ENCODE peak calls at places on chromosomes 4 and X, in ten cellular contexts. J is NCI-H2171 treated with DMSO at 0.1 percent for 48 hours, M is uterus, Z is Karpas-422, F is SK-N-SH, X is body of pancreas, R is HFF-Myc, G is cardiac fibroblast, K is mucosa of descending colon, I is T-cell. Q is an unnamed sample.

GRCh38 chr4:54961357-54961975 is 163.9 kb downstream of the KDR start:
- DNase-seq in J (peak; percentile 37), M (no peak), Z (peak; percentile 77), F (peak; percentile 42), X (no peak), R (peak; percentile 6), G (peak; percentile 65), K (no peak), I (no peak), Q (peak; percentile 43)

GRCh38 chrX:117992324-117992723 is 124.3 kb downstream of the KLHL13 start:
- DNase-seq in J (no peak), M (no peak), Z (no peak), F (no peak), X (no peak), R (no peak), G (no peak), K (no peak), I (no peak), Q (no peak)

GRCh38 chr4:95510145-95510544 is 38.6 kb downstream of the UNC5C start:
- DNase-seq in J (no peak), M (no peak), Z (peak; percentile 53), F (no peak), X (no peak), R (no peak), G (peak; percentile 72), K (no peak), I (no peak), Q (no peak)

GRCh38 chr4:129146639-129147038 is 50.7 kb downstream of the C4orf33 start:
- DNase-seq in J (no peak), M (no peak), Z (peak; percentile 91), F (peak; percentile 9), X (no peak), R (no peak), G (no peak), K (no peak), I (no peak), Q (no peak)

GRCh38 chr4:12949719-12950118 is 534.4 kb downstream of the RAB28 start:
- DNase-seq in J (no peak), M (no peak), Z (no peak), F (no peak), X (no peak), R (no peak), G (no peak), K (no peak), I (no peak), Q (no peak)

GRCh38 chr4:140186651-140187315 is 32.8 kb upstream of the MAML3 start:
- DNase-seq in J (no peak), M (peak; percentile 32), Z (no peak), F (no peak), X (no peak), R (no peak), G (peak; percentile 59), K (peak; percentile 73), I (no peak), Q (no peak)

GRCh38 chrX:74426071-74426470 is 4.8 kb downstream of the SLC16A2 start:
- DNase-seq in J (no peak), M (no peak), Z (peak; percentile 29), F (no peak), X (no peak), R (no peak), G (no peak), K (no peak), I (no peak), Q (no peak)

GRCh38 chr4:95465010-95465409 is 83.8 kb downstream of the UNC5C start:
- DNase-seq in J (no peak), M (no peak), Z (no peak), F (no peak), X (no peak), R (no peak), G (peak; percentile 57), K (no peak), I (no peak), Q (no peak)

GRCh38 chrX:39946822-39947221 is 150.9 kb downstream of the BCOR start:
- DNase-seq in J (no peak), M (no peak), Z (no peak), F (no peak), X (no peak), R (no peak), G (peak; percentile 68), K (no peak), I (no peak), Q (no peak)

GRCh38 chrX:9805956-9806355 is 19.7 kb downstream of the SHROOM2 start:
- DNase-seq in J (no peak), M (no peak), Z (no peak), F (no peak), X (no peak), R (no peak), G (no peak), K (no peak), I (no peak), Q (no peak)

GRCh38 chrX:16320765-16321355 is 153.6 kb downstream of the MAGEB17 start:
- DNase-seq in J (no peak), M (no peak), Z (no peak), F (no peak), X (no peak), R (no peak), G (peak; percentile 9), K (no peak), I (no peak), Q (no peak)

GRCh38 chr4:185096032-185096653 is 46.9 kb upstream of the SLC25A4 start:
- DNase-seq in J (peak; percentile 25), M (no peak), Z (peak; percentile 67), F (peak; percentile 60), X (peak; percentile 58), R (no peak), G (peak; percentile 66), K (peak; percentile 84), I (no peak), Q (peak; percentile 54)

GRCh38 chr4:41072021-41072777 is 142.1 kb downstream of the APBB2 start:
- DNase-seq in J (peak; percentile 27), M (no peak), Z (no peak), F (no peak), X (no peak), R (no peak), G (no peak), K (no peak), I (no peak), Q (no peak)

GRCh38 chr4:188411805-188412204 is 272.6 kb downstream of the TRIML1 start:
- DNase-seq in J (no peak), M (no peak), Z (no peak), F (no peak), X (no peak), R (no peak), G (no peak), K (no peak), I (no peak), Q (no peak)

GRCh38 chr4:1600811-1601532 is 83.1 kb downstream of the FAM53A start:
- DNase-seq in J (peak; percentile 54), M (no peak), Z (no peak), F (no peak), X (no peak), R (no peak), G (no peak), K (no peak), I (no peak), Q (no peak)

GRCh38 chr4:119242417-119242816 is 29.9 kb downstream of the USP53 start:
- DNase-seq in J (no peak), M (no peak), Z (no peak), F (no peak), X (no peak), R (no peak), G (no peak), K (no peak), I (no peak), Q (no peak)

Q was measured in retina.